ENCODE peak calls at places on chromosomes 2 and 18, in four cellular contexts. V is progenitor cell of endocrine pancreas, K is amniotic stem cell, N is AG08396. F is an unnamed sample.
A peak's percentile ranks its signal among the peaks of the same experiment; 100 is the strongest.

GRCh38 chr2:16287831-16288230 is 347.5 kb downstream of the MYCN start:
- DNase-seq in K (no peak), V (no peak), N (no peak), F (no peak)

GRCh38 chr2:19664651-19665050 is 237.1 kb downstream of the TTC32 start:
- DNase-seq in N (no peak), K (no peak), V (no peak), F (no peak)

GRCh38 chr2:186042207-186043028 is 303.8 kb downstream of the FSIP2 start:
- DNase-seq in N (no peak), K (no peak), V (no peak), F (no peak)

GRCh38 chr18:58578835-58579560 is 49.9 kb downstream of the ALPK2 start:
- DNase-seq in N (peak; percentile 32), K (peak; percentile 59), V (no peak), F (no peak)

GRCh38 chr18:48452863-48453323 is 43.7 kb upstream of the ZBTB7C start:
- DNase-seq in N (no peak), V (no peak), K (no peak), F (no peak)

GRCh38 chr2:12787891-12788783 is 71.4 kb downstream of the TRIB2 start:
- DNase-seq in V (no peak), N (peak; percentile 31), K (no peak), F (no peak)

GRCh38 chr18:8801263-8801901 is 96.0 kb downstream of the MTCL1 start:
- DNase-seq in N (peak; percentile 66), K (peak; percentile 79), V (no peak), F (no peak)

GRCh38 chr18:3529597-3529996 is 79.6 kb downstream of the TGIF1 start:
- DNase-seq in V (no peak), K (no peak), N (no peak), F (no peak)

GRCh38 chr2:85506768-85507181 is 32.2 kb upstream of the MAT2A start:
- DNase-seq in K (no peak), V (no peak), N (no peak), F (no peak)

GRCh38 chr2:34096552-34097171 is 497.6 kb upstream of the FAM98A start:
- DNase-seq in V (peak; percentile 51), K (peak; percentile 22), N (peak; percentile 22), F (peak; percentile 76)

GRCh38 chr18:3710712-3711269 is 260.8 kb downstream of the TGIF1 start:
- DNase-seq in K (no peak), V (no peak), N (no peak), F (no peak)

GRCh38 chr2:56357655-56358295 is 174.0 kb downstream of the CCDC85A start:
- DNase-seq in K (no peak), N (no peak), V (no peak), F (no peak)

GRCh38 chr2:209726311-209726710 is 45.3 kb upstream of the UNC80 start:
- DNase-seq in K (no peak), N (no peak), V (no peak), F (no peak)

GRCh38 chr2:233436191-233436581 is 81.9 kb downstream of the DGKD start:
- DNase-seq in N (no peak), K (no peak), V (no peak), F (no peak)

GRCh38 chr2:159706385-159706980 is 5.8 kb upstream of the MARCHF7 start:
- DNase-seq in N (no peak), K (no peak), V (no peak), F (no peak)

F was measured in SK-N-MC.